ENCODE peak calls at places on chromosome 2, in nine cellular contexts. W is brain microvascular endothelial cell, I is lower lobe of right lung, L is left ventricle myocardium inferior, O is psoas muscle, G is A549, A is kidney, D is fibroblast of lung, C is cardiac muscle cell. N is an unnamed sample.

GRCh38 chr2:85162746-85163301 is 29.6 kb downstream of the TCF7L1 start:
- DNase-seq in L (no peak), D (peak; percentile 79), C (peak; percentile 33), O (no peak), A (no peak), W (peak; percentile 70), G (no peak), I (no peak), N (no peak)

GRCh38 chr2:98463081-98463481 is 18.4 kb downstream of the INPP4A start:
- DNase-seq in O (no peak), A (no peak), I (no peak), C (no peak), G (no peak), W (no peak), L (no peak), D (no peak), N (no peak)

GRCh38 chr2:194819367-194819766 is 837.7 kb upstream of the SLC39A10 start:
- DNase-seq in C (no peak), L (no peak), D (no peak), G (no peak), W (no peak), I (no peak), O (no peak), A (no peak), N (no peak)

GRCh38 chr2:111695441-111696007 is 188.5 kb downstream of the ANAPC1 start:
- DNase-seq in G (no peak), L (no peak), O (no peak), I (no peak), D (no peak), W (no peak), A (no peak), C (no peak), N (no peak)

GRCh38 chr2:138364554-138365162 is 136.9 kb upstream of the SPOPL start:
- DNase-seq in C (peak; percentile 74), D (peak; percentile 77), W (no peak), G (no peak), L (no peak), I (no peak), O (no peak), A (no peak), N (no peak)

GRCh38 chr2:126754240-126755004 is 98.5 kb downstream of the GYPC start:
- DNase-seq in D (no peak), W (no peak), A (no peak), G (no peak), O (no peak), L (no peak), I (no peak), C (no peak), N (peak; percentile 28)

GRCh38 chr2:227805578-227805977 is 8.1 kb upstream of the CCL20 start:
- DNase-seq in C (no peak), O (no peak), G (no peak), L (no peak), I (peak; percentile 58), D (peak; percentile 30), A (no peak), W (no peak), N (no peak)

GRCh38 chr2:104897515-104898184 is 43.7 kb downstream of the POU3F3 start:
- DNase-seq in I (no peak), L (no peak), A (no peak), O (no peak), C (no peak), W (no peak), D (peak; percentile 89), G (no peak), N (no peak)

GRCh38 chr2:109320195-109320935 is 191.4 kb downstream of the SH3RF3 start:
- DNase-seq in D (no peak), G (no peak), O (no peak), A (no peak), I (no peak), L (no peak), C (no peak), W (peak; percentile 15), N (no peak)

GRCh38 chr2:109318949-109319342 is 189.9 kb downstream of the SH3RF3 start:
- DNase-seq in C (no peak), L (no peak), W (no peak), A (no peak), G (no peak), O (no peak), I (no peak), D (no peak), N (no peak)

GRCh38 chr2:109316091-109316490 is 187.1 kb downstream of the SH3RF3 start:
- DNase-seq in W (no peak), A (no peak), L (no peak), I (no peak), D (no peak), O (no peak), C (no peak), G (no peak), N (no peak)

GRCh38 chr2:109317471-109318090 is 188.6 kb downstream of the SH3RF3 start:
- DNase-seq in D (no peak), L (no peak), I (no peak), C (no peak), W (no peak), O (peak; percentile 28), A (no peak), G (no peak), N (no peak)

GRCh38 chr2:109318150-109318948 is 189.3 kb downstream of the SH3RF3 start:
- DNase-seq in C (peak; percentile 92), L (peak; percentile 86), G (no peak), O (peak; percentile 91), A (peak; percentile 94), I (peak; percentile 59), D (peak; percentile 94), W (peak; percentile 92), N (peak; percentile 92)
- H3K4me3 ChIP-seq in C (no peak overlapping the region), L (peak overlapping the region; percentile 24), G (no peak overlapping the region), O (peak overlapping the region; percentile 31), A (no peak overlapping the region), I (no peak overlapping the region), D (peak overlapping the region; percentile 41), W (peak overlapping the region; percentile 20), N (no peak overlapping the region)

GRCh38 chr2:36547906-36548305 is 50.1 kb downstream of the FEZ2 start:
- DNase-seq in C (no peak), A (no peak), G (no peak), I (no peak), L (no peak), W (no peak), O (no peak), D (no peak), N (no peak)

GRCh38 chr2:36545871-36546416 is 52.0 kb downstream of the FEZ2 start:
- DNase-seq in W (no peak), A (no peak), O (no peak), C (no peak), G (no peak), L (no peak), D (peak; percentile 52), I (no peak), N (no peak)

GRCh38 chr2:36544638-36545338 is 53.2 kb downstream of the FEZ2 start:
- DNase-seq in A (no peak), C (no peak), G (no peak), W (no peak), I (no peak), O (no peak), L (no peak), D (no peak), N (no peak)

GRCh38 chr2:36550006-36550405 is 48.0 kb downstream of the FEZ2 start:
- DNase-seq in G (no peak), A (no peak), I (no peak), W (no peak), D (no peak), L (no peak), C (no peak), O (no peak), N (no peak)

GRCh38 chr2:36549063-36549662 is 48.8 kb downstream of the FEZ2 start:
- DNase-seq in A (no peak), O (no peak), C (peak; percentile 29), G (no peak), L (no peak), W (no peak), D (peak; percentile 38), I (no peak), N (no peak)
- H3K27ac ChIP-seq in A (peak overlapping the region; percentile 36), O (peak overlapping the region; percentile 62), C (peak overlapping the region; percentile 3), G (peak overlapping the region; percentile 1), L (peak overlapping the region; percentile 32), W (no peak overlapping the region), D (peak overlapping the region; percentile 43), I (peak overlapping the region; percentile 46), N (no peak overlapping the region)

GRCh38 chr2:170157025-170157684 is 20.8 kb upstream of the MYO3B start:
- DNase-seq in O (no peak), L (no peak), A (no peak), I (no peak), G (peak; percentile 21), D (peak; percentile 82), W (peak; percentile 45), C (peak; percentile 12), N (no peak)

GRCh38 chr2:170155723-170156253 is 22.2 kb upstream of the MYO3B start:
- DNase-seq in I (no peak), D (peak; percentile 35), O (no peak), C (peak; percentile 21), L (no peak), G (no peak), A (no peak), W (no peak), N (no peak)

GRCh38 chr2:170152421-170152820 is 25.5 kb upstream of the MYO3B start:
- DNase-seq in L (no peak), I (no peak), C (no peak), G (no peak), D (no peak), W (no peak), O (no peak), A (no peak), N (no peak)

GRCh38 chr2:170156592-170156991 is 21.4 kb upstream of the MYO3B start:
- DNase-seq in W (no peak), C (no peak), I (no peak), L (no peak), D (no peak), A (no peak), G (no peak), O (no peak), N (no peak)

DNA sequence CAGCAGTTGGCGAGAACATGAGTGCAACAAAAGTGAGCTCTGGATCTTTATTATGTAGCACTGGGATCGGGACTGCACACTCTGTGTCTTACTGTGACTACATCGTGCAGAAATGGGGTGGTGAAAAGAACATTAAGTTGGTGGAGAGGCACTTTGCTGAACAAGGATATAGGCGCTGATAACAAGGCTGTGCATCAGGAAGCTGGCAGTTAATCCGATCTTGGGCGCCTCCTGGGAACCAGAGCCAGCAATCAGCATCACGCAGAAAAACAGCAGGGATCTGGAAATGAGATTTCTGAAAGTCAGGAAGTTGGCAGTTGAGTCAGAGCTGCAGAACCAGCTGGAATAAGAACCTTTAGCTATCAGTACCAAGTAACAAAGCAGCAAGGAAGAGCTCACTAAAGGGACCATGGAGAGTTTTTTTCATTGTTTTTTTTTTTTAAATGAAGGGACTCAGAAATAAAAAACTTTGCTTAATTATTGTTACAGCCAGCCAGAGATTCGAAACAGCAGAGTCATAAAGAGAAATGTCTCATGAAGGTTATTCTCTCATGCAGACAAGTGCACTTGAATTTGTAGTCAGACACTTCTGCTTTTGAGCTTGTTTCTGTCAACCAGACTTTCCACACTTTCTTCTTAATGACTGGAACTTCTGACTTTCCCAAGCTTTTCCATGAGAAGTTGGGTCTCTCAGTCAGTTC is 22.8 kb upstream of the MYO3B start:
- DNase-seq in D (peak; percentile 51), O (no peak), I (no peak), L (no peak), G (no peak), C (peak; percentile 64), A (no peak), W (peak; percentile 53), N (no peak)
- H3K4me3 ChIP-seq in D (no peak overlapping the region), O (no peak overlapping the region), I (no peak overlapping the region), L (no peak overlapping the region), G (no peak overlapping the region), C (no peak overlapping the region), A (no peak overlapping the region), W (no peak overlapping the region), N (no peak overlapping the region)

GRCh38 chr2:121081701-121082100 is 203.3 kb downstream of the TFCP2L1 start:
- DNase-seq in D (no peak), A (no peak), O (no peak), C (no peak), W (no peak), I (no peak), L (no peak), G (no peak), N (no peak)

GRCh38 chr2:121087117-121087516 is 197.9 kb downstream of the TFCP2L1 start:
- DNase-seq in D (no peak), C (no peak), A (peak; percentile 61), L (no peak), O (no peak), G (no peak), I (peak; percentile 30), W (no peak), N (no peak)

GRCh38 chr2:121085801-121086200 is 199.2 kb downstream of the TFCP2L1 start:
- DNase-seq in A (peak; percentile 54), O (no peak), I (no peak), L (no peak), G (no peak), W (no peak), D (no peak), C (no peak), N (no peak)

GRCh38 chr2:121086450-121086849 is 198.6 kb downstream of the TFCP2L1 start:
- DNase-seq in A (peak; percentile 59), L (no peak), G (no peak), W (no peak), O (no peak), D (no peak), C (no peak), I (peak; percentile 20), N (no peak)

GRCh38 chr2:121084137-121084680 is 200.8 kb downstream of the TFCP2L1 start:
- DNase-seq in C (no peak), D (no peak), G (no peak), A (no peak), L (no peak), I (no peak), W (no peak), O (no peak), N (no peak)
- H3K27ac ChIP-seq in C (no peak overlapping the region), D (no peak overlapping the region), G (no peak overlapping the region), A (no peak overlapping the region), L (no peak overlapping the region), I (no peak overlapping the region), W (no peak overlapping the region), O (no peak overlapping the region), N (no peak overlapping the region)